ENCODE peak calls at places on chromosome 19, in eight cellular contexts. N is K562, G is mammary epithelial cell, Z is GM23338, Q is A673, E is fibroblast of lung, J is neural progenitor cell, V is astrocyte. I is an unnamed sample.
A peak's percentile ranks its signal among the peaks of the same experiment; 100 is the strongest.

GRCh38 chr19:3985643-3986259 is 488 bp upstream of the EEF2 start:
- DNase-seq in N (no peak), G (no peak), Z (no peak), Q (no peak), E (no peak), J (no peak), V (no peak), I (no peak)

GRCh38 chr19:48102870-48103751 is 7.5 kb downstream of the PLA2G4C start:
- DNase-seq in N (peak; percentile 82), G (peak; percentile 66), Z (peak; percentile 82), Q (peak; percentile 72), E (peak; percentile 35), J (peak; percentile 69), V (peak; percentile 59), I (peak; percentile 44)

GRCh38 chr19:3350014-3350663 is 16.2 kb upstream of the NFIC start:
- DNase-seq in N (no peak), G (no peak), Z (no peak), Q (no peak), E (peak; percentile 69), J (no peak), V (no peak), I (no peak)

GRCh38 chr19:46946090-46946489 is 73.5 kb upstream of the NPAS1 start:
- DNase-seq in N (no peak), G (no peak), Z (no peak), Q (no peak), E (no peak), J (no peak), V (no peak), I (no peak)

GRCh38 chr19:33770107-33770506 is 26.6 kb upstream of the KCTD15 start:
- DNase-seq in N (no peak), G (no peak), Z (no peak), Q (no peak), E (no peak), J (no peak), V (no peak), I (no peak)

GRCh38 chr19:3707868-3708206 is 347 bp upstream of the TJP3 start:
- DNase-seq in N (no peak), G (no peak), Z (no peak), Q (no peak), E (no peak), J (no peak), V (no peak), I (no peak)

GRCh38 chr19:16244091-16244490 is 46.4 kb downstream of the AP1M1 start:
- DNase-seq in N (no peak), G (no peak), Z (no peak), Q (no peak), E (peak; percentile 74), J (no peak), V (no peak), I (no peak)

GRCh38 chr19:1401138-1401888 is at the start of gene GAMT:
- DNase-seq in N (peak; percentile 89), G (no peak), Z (peak; percentile 65), Q (peak; percentile 68), E (no peak), J (peak; percentile 76), V (no peak), I (peak; percentile 81)

GRCh38 chr19:19642506-19643157 is 825 bp downstream of the GMIP start:
- DNase-seq in N (peak; percentile 47), G (no peak), Z (no peak), Q (peak; percentile 36), E (no peak), J (peak; percentile 26), V (no peak), I (no peak)

GRCh38 chr19:2610637-2611482 is 91.6 kb downstream of the GNG7 start:
- DNase-seq in N (peak; percentile 87), G (peak; percentile 72), Z (peak; percentile 95), Q (peak; percentile 88), E (peak; percentile 89), J (peak; percentile 92), V (peak; percentile 94), I (peak; percentile 96)

GRCh38 chr19:1942078-1942933 is 1.3 kb downstream of the CSNK1G2 start:
- DNase-seq in N (no peak), G (peak; percentile 77), Z (peak; percentile 93), Q (peak; percentile 78), E (peak; percentile 58), J (peak; percentile 94), V (peak; percentile 61), I (peak; percentile 87)

GRCh38 chr19:12797141-12797587 is 4.4 kb downstream of the PRDX2 start:
- DNase-seq in N (no peak), G (no peak), Z (no peak), Q (no peak), E (no peak), J (no peak), V (no peak), I (no peak)

GRCh38 chr19:6047741-6048231 is 62.5 kb downstream of the RFX2 start:
- DNase-seq in N (peak; percentile 60), G (no peak), Z (peak; percentile 88), Q (peak; percentile 46), E (peak; percentile 56), J (peak; percentile 80), V (no peak), I (peak; percentile 71)

GRCh38 chr19:10928563-10929401 is at the start of the genes TIMM29 and YIPF2:
- DNase-seq in N (peak; percentile 94), G (peak; percentile 98), Z (peak; percentile 99), Q (peak; percentile 99), E (peak; percentile 98), J (peak; percentile 98), V (peak; percentile 90), I (peak; percentile 99)

GRCh38 chr19:2532252-2533071 is 56.5 kb downstream of the GADD45B start:
- DNase-seq in N (no peak), G (peak; percentile 81), Z (no peak), Q (no peak), E (peak; percentile 94), J (no peak), V (peak; percentile 90), I (peak; percentile 58)

GRCh38 chr19:47221890-47222289 is 9.1 kb downstream of the BBC3 start:
- DNase-seq in N (no peak), G (no peak), Z (no peak), Q (no peak), E (no peak), J (no peak), V (no peak), I (no peak)

GRCh38 chr19:17121736-17122293 is 46.2 kb downstream of the MYO9B start:
- DNase-seq in N (no peak), G (no peak), Z (no peak), Q (no peak), E (peak; percentile 67), J (no peak), V (peak; percentile 95), I (no peak)

GRCh38 chr19:10782795-10783194 is 53.2 kb downstream of the TMED1 start:
- DNase-seq in N (no peak), G (no peak), Z (no peak), Q (no peak), E (no peak), J (no peak), V (no peak), I (no peak)

GRCh38 chr19:30393046-30393445 is 20.9 kb downstream of the ZNF536 start:
- DNase-seq in N (no peak), G (no peak), Z (no peak), Q (peak; percentile 39), E (no peak), J (no peak), V (no peak), I (no peak)

GRCh38 chr19:31338069-31338767 is 11.0 kb downstream of the TSHZ3 start:
- DNase-seq in N (peak; percentile 21), G (no peak), Z (peak; percentile 89), Q (peak; percentile 63), E (peak; percentile 88), J (peak; percentile 88), V (peak; percentile 42), I (peak; percentile 82)

GRCh38 chr19:5623397-5624153 is 692 bp downstream of the SAFB start:
- DNase-seq in N (peak; percentile 51), G (no peak), Z (no peak), Q (peak; percentile 22), E (no peak), J (peak; percentile 16), V (no peak), I (peak; percentile 17)

GRCh38 chr19:18863843-18864362 is 32.1 kb downstream of the CERS1 start:
- DNase-seq in N (no peak), G (no peak), Z (no peak), Q (no peak), E (no peak), J (no peak), V (no peak), I (no peak)

GRCh38 chr19:10402441-10403038 is 802 bp downstream of the CDC37 start:
- DNase-seq in N (peak; percentile 39), G (no peak), Z (peak; percentile 34), Q (peak; percentile 82), E (peak; percentile 52), J (peak; percentile 39), V (no peak), I (peak; percentile 47)

GRCh38 chr19:10009269-10009665 is 1.0 kb downstream of the COL5A3 start:
- DNase-seq in N (peak; percentile 95), G (peak; percentile 24), Z (peak; percentile 87), Q (peak; percentile 88), E (peak; percentile 89), J (peak; percentile 89), V (peak; percentile 57), I (peak; percentile 79)

DNA sequence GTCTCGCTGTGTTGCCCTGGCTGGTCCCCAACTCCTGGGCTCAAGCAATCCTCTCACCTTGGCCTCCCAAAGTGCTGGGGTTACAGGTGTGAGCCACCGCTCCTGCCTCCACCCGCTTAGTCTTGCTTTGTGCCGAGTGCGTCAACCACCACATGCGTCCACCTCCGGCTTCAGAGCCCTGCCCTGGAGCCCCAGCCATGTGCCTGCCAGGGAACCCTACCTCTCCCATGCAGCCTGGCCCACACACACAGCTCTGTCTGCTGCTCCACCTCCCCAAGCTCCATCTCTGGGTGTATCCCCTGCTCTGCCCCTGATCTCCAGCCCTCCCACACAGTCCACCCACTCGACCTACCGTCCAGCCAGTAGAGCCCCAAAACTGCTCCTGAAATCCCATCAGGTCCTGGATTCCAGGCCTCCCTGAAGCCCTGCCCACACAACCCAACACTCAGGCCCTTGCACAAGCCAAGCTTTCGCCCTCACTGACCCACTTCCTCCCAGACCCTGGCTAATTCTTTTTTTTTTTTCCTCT is 9.5 kb downstream of the CYP2F1 start:
- DNase-seq in N (no peak), G (no peak), Z (no peak), Q (no peak), E (no peak), J (no peak), V (no peak), I (no peak)
- TF ChIP-seq CTCF in N (no peak), G (no peak), Z (no peak), Q (no peak), E (no peak), J (no peak), V (no peak), I (no peak)

GRCh38 chr19:50713556-50714236 is 5.9 kb downstream of the SHANK1 start:
- DNase-seq in N (no peak), G (no peak), Z (no peak), Q (no peak), E (no peak), J (no peak), V (no peak), I (no peak)
- TF ChIP-seq EZH2 in N (no peak), G (no peak), Z (no peak), Q (no peak), E (no peak), J (no peak), V (no peak), I (no peak)

GRCh38 chr19:29323046-29323971 is 110.4 kb upstream of the UQCRFS1 start:
- DNase-seq in N (no peak), G (no peak), Z (no peak), Q (no peak), E (no peak), J (no peak), V (no peak), I (no peak)
- TF ChIP-seq CTCF in N (no peak), G (no peak), Z (no peak), Q (no peak), E (no peak), J (no peak), V (no peak), I (no peak)

GRCh38 chr19:35030257-35031071 is at the start of gene SCN1B:
- DNase-seq in N (peak; percentile 89), G (peak; percentile 63), Z (peak; percentile 83), Q (peak; percentile 78), E (peak; percentile 59), J (peak; percentile 89), V (peak; percentile 33), I (peak; percentile 87)
- TF ChIP-seq EZH2 in N (no peak), G (no peak), Z (no peak), Q (no peak), E (no peak), J (no peak), V (no peak), I (no peak)

I was measured in hepatocyte.